ENCODE peak calls at places on chromosomes 3 and 15, in six cellular contexts. One of them, this sample, is unnamed.

GRCh38 chr15:39786444-39787056 is 3.9 kb upstream of the FSIP1 start:
- DNase-seq in GM12864: no peak
- DNase-seq in glutamatergic neuron: no peak
- DNase-seq in heart right ventricle: no peak
- DNase-seq in type B pancreatic cell: no peak
- DNase-seq in HCT116: peak
- DNase-seq in this sample: no peak

GRCh38 chr3:126389112-126389791 is 5.5 kb upstream of the CFAP100 start:
- DNase-seq in HCT116: peak
- DNase-seq in heart right ventricle: peak
- DNase-seq in glutamatergic neuron: peak
- DNase-seq in GM12864: peak
- DNase-seq in type B pancreatic cell: peak
- DNase-seq in this sample: peak

GRCh38 chr3:149353581-149354184 is 20.2 kb upstream of the TM4SF18 start:
- DNase-seq in heart right ventricle: no peak
- DNase-seq in HCT116: no peak
- DNase-seq in type B pancreatic cell: no peak
- DNase-seq in GM12864: no peak
- DNase-seq in glutamatergic neuron: no peak
- DNase-seq in this sample: no peak

GRCh38 chr3:14845180-14845579 is 26.4 kb downstream of the FGD5 start:
- DNase-seq in heart right ventricle: no peak
- DNase-seq in GM12864: no peak
- DNase-seq in HCT116: no peak
- DNase-seq in glutamatergic neuron: no peak
- DNase-seq in type B pancreatic cell: no peak
- DNase-seq in this sample: no peak

GRCh38 chr15:76381366-76381765 is 44.8 kb downstream of the ISL2 start:
- DNase-seq in HCT116: no peak
- DNase-seq in type B pancreatic cell: no peak
- DNase-seq in glutamatergic neuron: no peak
- DNase-seq in heart right ventricle: no peak
- DNase-seq in GM12864: no peak
- DNase-seq in this sample: no peak

GRCh38 chr3:13145131-13145825 is 72.0 kb upstream of the IQSEC1 start:
- DNase-seq in type B pancreatic cell: no peak
- DNase-seq in HCT116: peak
- DNase-seq in heart right ventricle: no peak
- DNase-seq in glutamatergic neuron: no peak
- DNase-seq in GM12864: no peak
- DNase-seq in this sample: peak

GRCh38 chr3:191972714-191973398 is 511.9 kb downstream of the PYDC2 start:
- DNase-seq in GM12864: no peak
- DNase-seq in heart right ventricle: no peak
- DNase-seq in type B pancreatic cell: no peak
- DNase-seq in HCT116: no peak
- DNase-seq in glutamatergic neuron: no peak
- DNase-seq in this sample: no peak

GRCh38 chr3:194450341-194450740 is 36.5 kb downstream of the ATP13A3 start:
- DNase-seq in heart right ventricle: no peak
- DNase-seq in GM12864: no peak
- DNase-seq in HCT116: no peak
- DNase-seq in glutamatergic neuron: no peak
- DNase-seq in type B pancreatic cell: no peak
- DNase-seq in this sample: no peak

GRCh38 chr3:128875556-128876120 is 3.8 kb upstream of the ACAD9 start:
- DNase-seq in GM12864: no peak
- DNase-seq in glutamatergic neuron: peak
- DNase-seq in HCT116: no peak
- DNase-seq in heart right ventricle: peak
- DNase-seq in type B pancreatic cell: no peak
- DNase-seq in this sample: no peak

GRCh38 chr3:61956236-61956635 is 394.9 kb downstream of the PTPRG start:
- DNase-seq in type B pancreatic cell: no peak
- DNase-seq in heart right ventricle: no peak
- DNase-seq in HCT116: no peak
- DNase-seq in GM12864: no peak
- DNase-seq in glutamatergic neuron: no peak
- DNase-seq in this sample: no peak

GRCh38 chr3:134754768-134755559 is 40.1 kb upstream of the EPHB1 start:
- DNase-seq in type B pancreatic cell: no peak
- DNase-seq in glutamatergic neuron: peak
- DNase-seq in GM12864: peak
- DNase-seq in HCT116: peak
- DNase-seq in heart right ventricle: peak
- DNase-seq in this sample: peak

GRCh38 chr3:63353383-63353782 is 75.3 kb downstream of the SYNPR start:
- DNase-seq in GM12864: no peak
- DNase-seq in HCT116: no peak
- DNase-seq in glutamatergic neuron: no peak
- DNase-seq in type B pancreatic cell: no peak
- DNase-seq in heart right ventricle: no peak
- DNase-seq in this sample: no peak

GRCh38 chr3:9750556-9751411 is 1.0 kb downstream of the OGG1 start:
- DNase-seq in GM12864: no peak
- DNase-seq in type B pancreatic cell: no peak
- DNase-seq in heart right ventricle: no peak
- DNase-seq in HCT116: no peak
- DNase-seq in glutamatergic neuron: no peak
- DNase-seq in this sample: no peak

GRCh38 chr3:183824761-183825379 is 507 bp downstream of the MAP6D1 start:
- DNase-seq in HCT116: no peak
- DNase-seq in type B pancreatic cell: peak
- DNase-seq in heart right ventricle: no peak
- DNase-seq in glutamatergic neuron: peak
- DNase-seq in GM12864: no peak
- DNase-seq in this sample: no peak

GRCh38 chr3:70829101-70829500 is 516.7 kb upstream of the MDFIC2 start:
- DNase-seq in heart right ventricle: peak
- DNase-seq in GM12864: no peak
- DNase-seq in type B pancreatic cell: no peak
- DNase-seq in glutamatergic neuron: no peak
- DNase-seq in HCT116: no peak
- DNase-seq in this sample: no peak

GRCh38 chr3:117170112-117170511 is 460.5 kb downstream of the TUSC7 start:
- DNase-seq in GM12864: no peak
- DNase-seq in heart right ventricle: no peak
- DNase-seq in HCT116: no peak
- DNase-seq in glutamatergic neuron: no peak
- DNase-seq in type B pancreatic cell: no peak
- DNase-seq in this sample: no peak

GRCh38 chr15:41241251-41241964 is 10.3 kb downstream of the CHP1 start:
- DNase-seq in type B pancreatic cell: no peak
- DNase-seq in glutamatergic neuron: no peak
- DNase-seq in HCT116: no peak
- DNase-seq in GM12864: no peak
- DNase-seq in heart right ventricle: peak
- DNase-seq in this sample: no peak

GRCh38 chr15:30905821-30906220 is 2.1 kb downstream of the FAN1 start:
- DNase-seq in GM12864: no peak
- DNase-seq in glutamatergic neuron: no peak
- DNase-seq in heart right ventricle: no peak
- DNase-seq in type B pancreatic cell: no peak
- DNase-seq in HCT116: no peak
- DNase-seq in this sample: peak

GRCh38 chr3:87246662-87247061 is 19.6 kb downstream of the CHMP2B start:
- DNase-seq in GM12864: no peak
- DNase-seq in glutamatergic neuron: no peak
- DNase-seq in HCT116: no peak
- DNase-seq in type B pancreatic cell: no peak
- DNase-seq in heart right ventricle: no peak
- DNase-seq in this sample: no peak

GRCh38 chr3:177917234-177917861 is 618.9 kb upstream of the KCNMB2 start:
- DNase-seq in glutamatergic neuron: no peak
- DNase-seq in heart right ventricle: no peak
- DNase-seq in HCT116: no peak
- DNase-seq in GM12864: no peak
- DNase-seq in type B pancreatic cell: no peak
- DNase-seq in this sample: no peak

GRCh38 chr3:18135083-18135814 is 289.9 kb downstream of the SATB1 start:
- DNase-seq in glutamatergic neuron: no peak
- DNase-seq in type B pancreatic cell: no peak
- DNase-seq in heart right ventricle: no peak
- DNase-seq in GM12864: no peak
- DNase-seq in HCT116: no peak
- DNase-seq in this sample: no peak

GRCh38 chr3:4174760-4175159 is 128.4 kb upstream of the SETMAR start:
- DNase-seq in GM12864: no peak
- DNase-seq in HCT116: no peak
- DNase-seq in heart right ventricle: no peak
- DNase-seq in type B pancreatic cell: no peak
- DNase-seq in glutamatergic neuron: no peak
- DNase-seq in this sample: no peak

GRCh38 chr3:63857311-63857710 is 6.3 kb downstream of the THOC7 start:
- DNase-seq in type B pancreatic cell: no peak
- DNase-seq in GM12864: no peak
- DNase-seq in heart right ventricle: no peak
- DNase-seq in HCT116: no peak
- DNase-seq in glutamatergic neuron: no peak
- DNase-seq in this sample: no peak

GRCh38 chr3:56926513-56927282 is 124.9 kb upstream of the ARHGEF3 start:
- DNase-seq in GM12864: no peak
- DNase-seq in type B pancreatic cell: no peak
- DNase-seq in heart right ventricle: no peak
- DNase-seq in HCT116: no peak
- DNase-seq in glutamatergic neuron: no peak
- DNase-seq in this sample: no peak
- TF ChIP-seq CTCF in GM12864: no peak
- TF ChIP-seq CTCF in type B pancreatic cell: no peak
- TF ChIP-seq CTCF in heart right ventricle: no peak
- TF ChIP-seq CTCF in HCT116: no peak
- TF ChIP-seq CTCF in glutamatergic neuron: no peak
- TF ChIP-seq CTCF in this sample: peak

GRCh38 chr15:98480858-98481257 is 167.5 kb upstream of the IGF1R start:
- DNase-seq in HCT116: no peak
- DNase-seq in glutamatergic neuron: no peak
- DNase-seq in heart right ventricle: no peak
- DNase-seq in GM12864: no peak
- DNase-seq in type B pancreatic cell: no peak
- DNase-seq in this sample: no peak
- TF ChIP-seq CTCF in HCT116: no peak
- TF ChIP-seq CTCF in glutamatergic neuron: no peak
- TF ChIP-seq CTCF in heart right ventricle: no peak
- TF ChIP-seq CTCF in GM12864: no peak
- TF ChIP-seq CTCF in type B pancreatic cell: no peak
- TF ChIP-seq CTCF in this sample: no peak

GRCh38 chr15:52191207-52191606 is at the start of gene GNB5:
- DNase-seq in GM12864: no peak
- DNase-seq in glutamatergic neuron: peak
- DNase-seq in HCT116: no peak
- DNase-seq in heart right ventricle: no peak
- DNase-seq in type B pancreatic cell: no peak
- DNase-seq in this sample: peak
- TF ChIP-seq CTCF in GM12864: no peak
- TF ChIP-seq CTCF in glutamatergic neuron: no peak
- TF ChIP-seq CTCF in HCT116: no peak
- TF ChIP-seq CTCF in heart right ventricle: no peak
- TF ChIP-seq CTCF in type B pancreatic cell: no peak
- TF ChIP-seq CTCF in this sample: no peak

DNA sequence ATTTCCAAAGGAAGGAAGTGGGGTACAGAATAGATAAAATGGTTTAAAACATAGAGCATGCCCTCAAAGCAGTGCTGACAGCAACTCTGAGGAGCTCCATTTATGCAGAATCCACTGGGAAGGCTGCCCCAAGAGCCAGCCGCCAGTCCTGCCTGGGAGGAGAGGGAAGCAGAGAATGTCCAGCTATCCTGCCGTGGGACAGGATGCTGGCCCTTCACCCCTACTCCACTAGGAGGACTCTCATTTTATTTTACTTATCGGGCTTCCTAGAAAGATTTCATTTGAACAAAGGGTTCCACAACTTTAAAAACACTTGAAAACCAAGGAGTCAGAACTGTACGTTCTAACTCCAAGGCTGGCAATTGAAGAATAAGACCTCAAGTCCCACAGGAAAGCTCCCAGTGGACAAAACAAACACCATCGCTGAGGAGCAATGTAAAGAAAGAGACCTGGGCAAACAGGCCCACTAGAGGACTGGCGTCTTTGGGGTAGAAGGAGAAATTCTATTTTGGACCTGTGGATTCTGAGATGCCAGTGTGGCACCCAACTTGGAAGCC is 9.7 kb downstream of the SFMBT1 start:
- DNase-seq in glutamatergic neuron: no peak
- DNase-seq in type B pancreatic cell: no peak
- DNase-seq in GM12864: no peak
- DNase-seq in HCT116: no peak
- DNase-seq in heart right ventricle: no peak
- DNase-seq in this sample: no peak
- TF ChIP-seq CTCF in glutamatergic neuron: no peak
- TF ChIP-seq CTCF in type B pancreatic cell: no peak
- TF ChIP-seq CTCF in GM12864: peak
- TF ChIP-seq CTCF in HCT116: peak
- TF ChIP-seq CTCF in heart right ventricle: no peak
- TF ChIP-seq CTCF in this sample: no peak

DNA sequence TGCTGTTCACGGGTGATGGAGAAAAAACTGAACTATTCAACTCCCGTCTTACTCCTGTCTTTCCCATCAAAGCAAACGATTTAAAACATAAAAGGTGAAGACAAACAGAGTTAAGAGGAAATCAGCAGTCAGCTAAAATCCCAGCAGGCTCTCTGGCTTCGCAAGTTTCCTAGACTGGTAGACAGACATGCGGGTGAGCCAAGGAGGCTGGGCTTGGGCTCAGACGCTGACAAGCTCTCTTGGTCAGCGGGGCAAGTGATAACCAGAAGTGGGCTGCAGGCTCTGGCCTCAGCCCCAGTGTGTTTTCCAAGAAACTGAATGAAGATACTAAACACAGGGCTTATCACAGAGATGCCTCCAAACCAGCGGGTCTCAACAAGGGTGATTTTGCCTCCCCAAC is 130.0 kb downstream of the UACA start:
- DNase-seq in GM12864: no peak
- DNase-seq in HCT116: no peak
- DNase-seq in glutamatergic neuron: no peak
- DNase-seq in heart right ventricle: no peak
- DNase-seq in type B pancreatic cell: no peak
- DNase-seq in this sample: no peak
- TF ChIP-seq CTCF in GM12864: no peak
- TF ChIP-seq CTCF in HCT116: no peak
- TF ChIP-seq CTCF in glutamatergic neuron: no peak
- TF ChIP-seq CTCF in heart right ventricle: no peak
- TF ChIP-seq CTCF in type B pancreatic cell: no peak
- TF ChIP-seq CTCF in this sample: no peak

GRCh38 chr3:152540120-152540519 is 271.4 kb downstream of the MBNL1 start:
- DNase-seq in GM12864: no peak
- DNase-seq in glutamatergic neuron: no peak
- DNase-seq in HCT116: no peak
- DNase-seq in heart right ventricle: no peak
- DNase-seq in type B pancreatic cell: no peak
- DNase-seq in this sample: no peak

GRCh38 chr3:152538518-152538917 is 269.8 kb downstream of the MBNL1 start:
- DNase-seq in glutamatergic neuron: no peak
- DNase-seq in HCT116: no peak
- DNase-seq in GM12864: no peak
- DNase-seq in heart right ventricle: no peak
- DNase-seq in type B pancreatic cell: no peak
- DNase-seq in this sample: no peak

GRCh38 chr3:152539191-152539764 is 270.5 kb downstream of the MBNL1 start:
- DNase-seq in GM12864: no peak
- DNase-seq in heart right ventricle: no peak
- DNase-seq in type B pancreatic cell: no peak
- DNase-seq in glutamatergic neuron: no peak
- DNase-seq in HCT116: no peak
- DNase-seq in this sample: no peak
- TF ChIP-seq CTCF in GM12864: peak
- TF ChIP-seq CTCF in heart right ventricle: no peak
- TF ChIP-seq CTCF in type B pancreatic cell: no peak
- TF ChIP-seq CTCF in glutamatergic neuron: no peak
- TF ChIP-seq CTCF in HCT116: peak
- TF ChIP-seq CTCF in this sample: no peak